ENCODE peak calls at places on chromosomes 1 and 21, in seven cellular contexts. C is uterus, P is HCT116, Q is IMR-90, F is A549, O is K562, A is H1. W is an unnamed sample.

GRCh38 chr1:176987016-176987415 is 177.5 kb downstream of the ASTN1 start:
- DNase-seq in C (no peak), P (no peak), Q (peak), F (no peak), O (no peak), A (no peak), W (no peak)

GRCh38 chr1:115099693-115100050 is 10.4 kb upstream of the TSPAN2 start:
- DNase-seq in C (peak), P (no peak), Q (no peak), F (no peak), O (no peak), A (no peak), W (no peak)

GRCh38 chr1:71706030-71706671 is 576.2 kb downstream of the NEGR1 start:
- DNase-seq in C (no peak), P (no peak), Q (peak), F (no peak), O (no peak), A (no peak), W (no peak)

GRCh38 chr1:32899586-32900296 is 1.4 kb downstream of the TMEM54 start:
- DNase-seq in C (no peak), P (no peak), Q (no peak), F (no peak), O (no peak), A (no peak), W (no peak)

GRCh38 chr1:98794196-98794886 is 132.8 kb downstream of the SNX7 start:
- DNase-seq in C (peak), P (peak), Q (peak), F (peak), O (peak), A (no peak), W (peak)

GRCh38 chr1:211604548-211604947 is 25.6 kb upstream of the SLC30A1 start:
- DNase-seq in C (no peak), P (no peak), Q (no peak), F (no peak), O (no peak), A (no peak), W (no peak)

GRCh38 chr21:36994501-36995189 is 11.9 kb upstream of the RIPPLY3 start:
- DNase-seq in C (no peak), P (no peak), Q (no peak), F (no peak), O (no peak), A (peak), W (peak)

GRCh38 chr1:151147132-151147503 is 687 bp upstream of the SEMA6C start:
- DNase-seq in C (peak), P (no peak), Q (peak), F (no peak), O (no peak), A (no peak), W (peak)

GRCh38 chr1:88375977-88376376 is 308.1 kb upstream of the PKN2 start:
- DNase-seq in C (no peak), P (no peak), Q (no peak), F (no peak), O (no peak), A (no peak), W (no peak)

GRCh38 chr1:68181165-68181556 is 51.2 kb downstream of the WLS start:
- DNase-seq in C (no peak), P (no peak), Q (no peak), F (no peak), O (no peak), A (no peak), W (no peak)

GRCh38 chr1:91791691-91792392 is 94.1 kb downstream of the TGFBR3 start:
- DNase-seq in C (peak), P (no peak), Q (no peak), F (no peak), O (no peak), A (no peak), W (no peak)

GRCh38 chr1:218341325-218341724 is 3.8 kb upstream of the TGFB2 start:
- DNase-seq in C (no peak), P (no peak), Q (no peak), F (no peak), O (no peak), A (no peak), W (no peak)

GRCh38 chr1:246513041-246513440 is 6.0 kb upstream of the SMYD3 start:
- DNase-seq in C (no peak), P (no peak), Q (no peak), F (no peak), O (no peak), A (no peak), W (no peak)

GRCh38 chr1:15098366-15099125 is 55.0 kb upstream of the TMEM51 start:
- DNase-seq in C (no peak), P (no peak), Q (no peak), F (no peak), O (no peak), A (no peak), W (no peak)

GRCh38 chr1:1371354-1371740 is 3.7 kb downstream of the AURKAIP1 start:
- DNase-seq in C (no peak), P (no peak), Q (no peak), F (no peak), O (no peak), A (no peak), W (no peak)

GRCh38 chr21:46153259-46154154 is 1.9 kb downstream of the FTCD start:
- DNase-seq in C (peak), P (no peak), Q (no peak), F (no peak), O (peak), A (peak), W (peak)

GRCh38 chr1:153577624-153578051 is 12.0 kb upstream of the S100A2 start:
- DNase-seq in C (no peak), P (no peak), Q (no peak), F (no peak), O (no peak), A (no peak), W (no peak)

GRCh38 chr1:88371396-88371795 is 312.7 kb upstream of the PKN2 start:
- DNase-seq in C (no peak), P (peak), Q (no peak), F (no peak), O (no peak), A (no peak), W (no peak)

GRCh38 chr1:35561297-35561971 is 3.8 kb downstream of the NCDN start:
- DNase-seq in C (no peak), P (no peak), Q (no peak), F (no peak), O (no peak), A (no peak), W (no peak)

GRCh38 chr1:101820080-101820479 is 176.6 kb downstream of the OLFM3 start:
- DNase-seq in C (no peak), P (peak), Q (peak), F (peak), O (no peak), A (no peak), W (peak)

GRCh38 chr1:159172599-159173291 is 1.3 kb downstream of the CADM3 start:
- DNase-seq in C (no peak), P (no peak), Q (no peak), F (no peak), O (no peak), A (peak), W (no peak)

GRCh38 chr1:209810783-209811182 is 4.8 kb upstream of the IRF6 start:
- DNase-seq in C (no peak), P (no peak), Q (no peak), F (no peak), O (no peak), A (no peak), W (no peak)

GRCh38 chr1:99777752-99778151 is 11.3 kb upstream of the FRRS1 start:
- DNase-seq in C (no peak), P (no peak), Q (no peak), F (no peak), O (no peak), A (no peak), W (no peak)

GRCh38 chr21:42513151-42513984 is at the start of gene SLC37A1:
- DNase-seq in C (no peak), P (no peak), Q (no peak), F (peak), O (peak), A (peak), W (no peak)

GRCh38 chr1:202130275-202130646 is 7.5 kb downstream of the GPR37L1 start:
- DNase-seq in C (no peak), P (no peak), Q (no peak), F (no peak), O (no peak), A (no peak), W (no peak)

GRCh38 chr1:33396188-33397124 is 34.4 kb downstream of the PHC2 start:
- DNase-seq in C (no peak), P (no peak), Q (no peak), F (no peak), O (peak), A (no peak), W (peak)

GRCh38 chr1:48071513-48071912 is 74.3 kb upstream of the TRABD2B start:
- DNase-seq in C (no peak), P (no peak), Q (no peak), F (no peak), O (no peak), A (no peak), W (no peak)

GRCh38 chr1:3221112-3222041 is 152.4 kb downstream of the PRDM16 start:
- DNase-seq in C (no peak), P (no peak), Q (no peak), F (no peak), O (no peak), A (no peak), W (no peak)

GRCh38 chr1:245500546-245500945 is 345.8 kb downstream of the KIF26B start:
- DNase-seq in C (no peak), P (no peak), Q (peak), F (no peak), O (no peak), A (no peak), W (no peak)

GRCh38 chr1:201021333-201022177 is 2.0 kb downstream of the KIF21B start:
- DNase-seq in C (no peak), P (no peak), Q (no peak), F (no peak), O (no peak), A (no peak), W (no peak)

GRCh38 chr1:66274634-66275033 is 259.3 kb upstream of the SGIP1 start:
- DNase-seq in C (no peak), P (no peak), Q (peak), F (no peak), O (no peak), A (no peak), W (no peak)

GRCh38 chr1:21291184-21291583 is 921 bp upstream of the ECE1 start:
- DNase-seq in C (no peak), P (no peak), Q (no peak), F (no peak), O (no peak), A (no peak), W (no peak)

GRCh38 chr1:56477164-56478111 is 101.9 kb downstream of the PLPP3 start:
- DNase-seq in C (peak), P (no peak), Q (peak), F (no peak), O (no peak), A (peak), W (no peak)

GRCh38 chr1:92482665-92483441 is 3.9 kb downstream of the GFI1 start:
- DNase-seq in C (no peak), P (no peak), Q (no peak), F (no peak), O (no peak), A (peak), W (no peak)

DNA sequence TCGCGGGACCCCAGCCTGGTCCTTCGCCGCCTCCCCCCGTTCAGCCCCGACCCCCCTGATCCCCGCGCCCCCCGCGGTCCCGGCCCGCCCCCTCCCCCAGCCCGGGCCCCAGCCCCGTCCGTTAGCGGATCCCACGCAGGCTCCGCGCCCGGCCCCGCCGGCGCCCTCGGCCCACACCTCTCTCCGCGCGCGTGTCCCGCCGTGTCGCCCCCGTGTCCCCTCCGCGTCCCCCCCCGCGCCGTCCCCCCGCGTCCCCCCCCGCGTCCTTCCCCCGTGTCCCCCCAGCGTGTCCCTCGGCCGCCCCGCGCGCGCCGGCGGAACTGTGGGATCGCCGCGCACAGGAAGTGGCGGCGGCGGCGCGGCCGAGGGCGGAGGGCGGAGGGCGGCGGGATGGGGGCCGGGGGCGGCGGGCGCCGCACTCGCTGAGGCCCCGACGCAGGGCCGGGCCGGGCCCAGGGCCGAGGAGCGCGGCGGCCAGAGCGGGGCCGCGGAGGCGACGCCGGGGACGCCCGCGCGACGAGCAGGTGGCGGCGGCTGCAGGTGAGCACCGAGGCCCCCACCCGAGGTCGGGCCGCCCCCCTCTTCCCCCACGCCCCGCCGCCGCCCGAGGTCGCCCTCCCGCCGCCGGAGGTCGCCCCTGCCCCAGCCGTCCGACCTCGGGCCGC is at the start of gene AGPAT3:
- DNase-seq in C (no peak), P (no peak), Q (no peak), F (no peak), O (peak), A (no peak), W (peak)
- TF ChIP-seq POLR2A in C (no peak), P (no peak), Q (no peak), F (peak), O (no peak), A (no peak), W (no peak)

GRCh38 chr1:155227261-155228095 is 19.0 kb downstream of the MTX1 start:
- DNase-seq in C (peak), P (peak), Q (peak), F (peak), O (peak), A (peak), W (peak)
- TF ChIP-seq POLR2A in C (peak), P (peak), Q (peak), F (peak), O (peak), A (peak), W (peak)

DNA sequence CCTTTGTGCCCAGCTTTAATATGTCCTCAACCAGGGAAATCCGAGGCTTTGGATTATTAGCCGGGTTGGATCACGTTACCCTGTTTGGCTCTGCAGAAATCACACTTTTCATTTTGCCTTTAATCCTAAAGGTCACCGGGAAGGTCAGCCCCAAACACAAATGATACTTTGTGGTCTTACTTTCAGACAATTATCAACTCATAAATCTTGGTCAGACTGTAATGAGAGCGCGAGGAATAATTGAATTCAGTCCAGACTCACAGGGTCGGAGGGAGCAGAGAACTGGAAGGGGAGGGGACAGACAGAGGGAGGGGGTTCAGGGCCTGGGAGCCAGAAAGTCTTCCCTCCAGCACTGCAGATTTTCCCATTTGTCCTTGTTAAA is 91.7 kb upstream of the NFIA start:
- DNase-seq in C (no peak), P (no peak), Q (no peak), F (no peak), O (no peak), A (no peak), W (no peak)
- TF ChIP-seq POLR2A in C (no peak), P (no peak), Q (no peak), F (no peak), O (no peak), A (no peak), W (no peak)

GRCh38 chr1:206683313-206683712 is 1.4 kb upstream of the MAPKAPK2 start:
- DNase-seq in C (no peak), P (no peak), Q (no peak), F (no peak), O (no peak), A (no peak), W (no peak)

GRCh38 chr1:206684003-206684402 is 702 bp upstream of the MAPKAPK2 start:
- DNase-seq in C (no peak), P (no peak), Q (no peak), F (no peak), O (no peak), A (no peak), W (no peak)

GRCh38 chr1:206685749-206686485 is 1.2 kb downstream of the MAPKAPK2 start:
- DNase-seq in C (peak), P (peak), Q (peak), F (peak), O (peak), A (no peak), W (peak)

GRCh38 chr1:206685256-206685748 is 597 bp downstream of the MAPKAPK2 start:
- DNase-seq in C (peak), P (no peak), Q (peak), F (peak), O (peak), A (no peak), W (peak)

DNA sequence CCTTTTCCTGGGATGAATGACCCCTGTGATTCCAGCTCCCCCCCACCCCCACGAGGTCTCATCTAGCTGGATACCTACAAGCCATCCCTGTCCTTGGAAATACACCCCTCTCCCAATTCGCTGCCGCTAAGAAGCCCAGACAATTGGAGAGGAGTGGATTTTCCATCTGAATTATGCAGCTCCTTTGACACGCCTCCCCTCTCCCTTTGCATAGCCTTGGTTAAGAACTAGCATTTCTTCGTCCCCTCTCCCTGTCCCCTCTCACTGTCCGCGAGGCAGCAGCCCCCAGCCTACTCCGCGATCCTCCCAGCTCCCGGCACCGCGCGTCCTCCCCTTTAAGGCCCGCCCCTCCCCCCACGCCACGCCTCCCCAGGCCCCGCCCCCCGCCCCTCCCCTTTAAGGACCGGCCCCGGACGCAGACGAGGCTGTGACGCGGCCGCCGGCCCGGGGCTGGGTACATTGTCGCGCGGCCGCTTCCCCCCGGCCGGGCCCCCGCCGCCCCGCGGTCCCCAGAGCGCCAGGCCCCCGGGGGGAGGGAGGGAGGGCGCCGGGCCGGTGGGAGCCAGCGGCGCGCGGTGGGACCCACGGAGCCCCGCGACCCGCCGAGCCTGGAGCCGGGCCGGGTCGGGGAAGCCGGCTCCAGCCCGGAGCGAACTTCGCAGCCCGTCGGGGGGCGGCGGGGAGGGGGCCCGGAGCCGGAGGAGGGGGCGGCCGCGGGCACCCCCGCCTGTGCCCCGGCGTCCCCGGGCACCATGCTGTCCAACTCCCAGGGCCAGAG is at the start of gene MAPKAPK2:
- DNase-seq in C (peak), P (peak), Q (peak), F (peak), O (peak), A (peak), W (peak)
- TF ChIP-seq POLR2A in C (peak), P (no peak), Q (peak), F (peak), O (no peak), A (no peak), W (no peak)

W was measured in erythroblast.